ENCODE peak calls at places on chromosomes 3 and 15, in ten cellular contexts. A is upper lobe of right lung, P is IMR-90, S is keratinocyte, Q is right lobe of liver, W is HepG2, K is PC-3, C is brain microvascular endothelial cell, O is colonic mucosa, E is uterus. D is an unnamed sample. For H3K27me3, the result is how much of the 10 kb centered on the place peaks cover.

GRCh38 chr3:33544126-33544525 is 103.9 kb upstream of the UBP1 start:
- DNase-seq in A (no peak), P (peak), S (no peak), Q (no peak), W (no peak), K (no peak), C (no peak), O (no peak), E (no peak), D (no peak)

GRCh38 chr3:73018790-73019441 is 22.3 kb downstream of the PPP4R2 start:
- DNase-seq in A (no peak), P (no peak), S (no peak), Q (no peak), W (no peak), K (no peak), C (no peak), O (no peak), E (no peak), D (no peak)

GRCh38 chr15:45099549-45100165 is 14.3 kb downstream of the DUOX2 start:
- DNase-seq in A (peak), P (no peak), S (no peak), Q (no peak), W (no peak), K (no peak), C (no peak), O (no peak), E (no peak), D (no peak)

GRCh38 chr3:171811059-171811912 is 1.0 kb upstream of the PLD1 start:
- DNase-seq in A (no peak), P (peak), S (no peak), Q (no peak), W (peak), K (peak), C (peak), O (no peak), E (peak), D (no peak)

GRCh38 chr15:51793521-51793920 is 35.9 kb upstream of the TMOD3 start:
- DNase-seq in A (no peak), P (no peak), S (no peak), Q (no peak), W (no peak), K (peak), C (no peak), O (no peak), E (peak), D (peak)

GRCh38 chr3:112640864-112641751 is at the start of gene CCDC80:
- DNase-seq in A (no peak), P (peak), S (peak), Q (no peak), W (no peak), K (peak), C (peak), O (no peak), E (peak), D (peak)

GRCh38 chr3:56411147-56411546 is 57.1 kb downstream of the ERC2 start:
- DNase-seq in A (no peak), P (no peak), S (no peak), Q (no peak), W (no peak), K (no peak), C (no peak), O (no peak), E (no peak), D (no peak)

GRCh38 chr15:65115086-65115485 is at the start of gene UBAP1L:
- DNase-seq in A (no peak), P (no peak), S (no peak), Q (no peak), W (no peak), K (no peak), C (no peak), O (no peak), E (no peak), D (no peak)

GRCh38 chr3:160941885-160942494 is 163.2 kb downstream of the B3GALNT1 start:
- DNase-seq in A (no peak), P (peak), S (peak), Q (no peak), W (peak), K (peak), C (peak), O (peak), E (peak), D (peak)

GRCh38 chr15:68227806-68228142 is 1.8 kb downstream of the CLN6 start:
- DNase-seq in A (no peak), P (no peak), S (no peak), Q (peak), W (no peak), K (no peak), C (no peak), O (no peak), E (no peak), D (no peak)

GRCh38 chr3:47096955-47097354 is 67.0 kb downstream of the SETD2 start:
- DNase-seq in A (no peak), P (peak), S (no peak), Q (no peak), W (no peak), K (peak), C (peak), O (no peak), E (no peak), D (no peak)

GRCh38 chr15:67796728-67797127 is 28.6 kb upstream of the SKOR1 start:
- DNase-seq in A (no peak), P (no peak), S (no peak), Q (no peak), W (no peak), K (no peak), C (no peak), O (no peak), E (no peak), D (no peak)

GRCh38 chr3:132284756-132285619 is 32.2 kb upstream of the ACP3 start:
- DNase-seq in A (peak), P (no peak), S (no peak), Q (no peak), W (peak), K (no peak), C (no peak), O (no peak), E (no peak), D (no peak)

GRCh38 chr3:111738790-111739189 is 120.3 kb upstream of the PHLDB2 start:
- DNase-seq in A (no peak), P (no peak), S (no peak), Q (no peak), W (no peak), K (no peak), C (no peak), O (no peak), E (no peak), D (no peak)

GRCh38 chr3:46695177-46695961 is 1.9 kb upstream of the ALS2CL start:
- DNase-seq in A (peak), P (no peak), S (no peak), Q (no peak), W (no peak), K (peak), C (no peak), O (peak), E (peak), D (peak)

GRCh38 chr15:72285927-72286516 is 13.7 kb upstream of the PARP6 start:
- DNase-seq in A (peak), P (peak), S (no peak), Q (peak), W (peak), K (peak), C (no peak), O (peak), E (no peak), D (peak)

GRCh38 chr3:124467980-124468902 is 262.0 kb upstream of the UMPS start:
- DNase-seq in A (peak), P (peak), S (no peak), Q (peak), W (peak), K (peak), C (peak), O (peak), E (peak), D (peak)

GRCh38 chr3:87260270-87260669 is 16.1 kb downstream of the POU1F1 start:
- DNase-seq in A (no peak), P (peak), S (no peak), Q (no peak), W (peak), K (peak), C (peak), O (peak), E (no peak), D (no peak)

GRCh38 chr3:4888913-4889846 is 90.1 kb upstream of the BHLHE40 start:
- DNase-seq in A (no peak), P (no peak), S (no peak), Q (no peak), W (no peak), K (peak), C (no peak), O (no peak), E (no peak), D (no peak)

GRCh38 chr3:62131620-62132019 is 241.7 kb downstream of the FEZF2 start:
- DNase-seq in A (no peak), P (peak), S (no peak), Q (no peak), W (no peak), K (no peak), C (no peak), O (no peak), E (no peak), D (no peak)

GRCh38 chr15:35495075-35495474 is 50.9 kb downstream of the DPH6 start:
- DNase-seq in A (no peak), P (no peak), S (no peak), Q (no peak), W (no peak), K (no peak), C (no peak), O (no peak), E (no peak), D (no peak)

GRCh38 chr15:52111517-52112202 is 915 bp downstream of the BCL2L10 start:
- DNase-seq in A (no peak), P (no peak), S (no peak), Q (no peak), W (no peak), K (no peak), C (no peak), O (no peak), E (no peak), D (no peak)

GRCh38 chr3:81793410-81793809 is 32.0 kb upstream of the GBE1 start:
- DNase-seq in A (no peak), P (no peak), S (no peak), Q (no peak), W (no peak), K (no peak), C (no peak), O (no peak), E (no peak), D (no peak)

GRCh38 chr3:60610441-60611112 is 640.7 kb downstream of the FHIT start:
- DNase-seq in A (peak), P (peak), S (no peak), Q (no peak), W (no peak), K (no peak), C (peak), O (peak), E (peak), D (peak)

GRCh38 chr3:113623827-113624226 is 72.6 kb downstream of the USF3 start:
- DNase-seq in A (no peak), P (no peak), S (no peak), Q (no peak), W (no peak), K (no peak), C (no peak), O (no peak), E (no peak), D (no peak)

GRCh38 chr3:65627102-65627501 is 411.6 kb downstream of the MAGI1 start:
- DNase-seq in A (no peak), P (peak), S (no peak), Q (no peak), W (no peak), K (no peak), C (no peak), O (no peak), E (no peak), D (no peak)

GRCh38 chr3:100982710-100983109 is 10.5 kb downstream of the ABI3BP start:
- DNase-seq in A (peak), P (peak), S (no peak), Q (no peak), W (no peak), K (no peak), C (peak), O (no peak), E (peak), D (peak)

GRCh38 chr3:183301937-183302580 is 49.0 kb downstream of the B3GNT5 start:
- DNase-seq in A (no peak), P (peak), S (no peak), Q (no peak), W (no peak), K (no peak), C (no peak), O (no peak), E (no peak), D (no peak)

GRCh38 chr3:160403028-160403545 is 3.6 kb downstream of the SMC4 start:
- DNase-seq in A (no peak), P (peak), S (no peak), Q (no peak), W (no peak), K (peak), C (no peak), O (no peak), E (no peak), D (no peak)

GRCh38 chr3:178947738-178948137 is 123.9 kb downstream of the ZMAT3 start:
- DNase-seq in A (no peak), P (no peak), S (no peak), Q (no peak), W (no peak), K (no peak), C (no peak), O (no peak), E (no peak), D (no peak)

GRCh38 chr3:24396338-24396737 is 98.3 kb downstream of the THRB start:
- DNase-seq in A (no peak), P (no peak), S (no peak), Q (no peak), W (no peak), K (no peak), C (no peak), O (no peak), E (no peak), D (no peak)

GRCh38 chr15:68197170-68197492 is 8.0 kb downstream of the CALML4 start:
- DNase-seq in A (no peak), P (no peak), S (no peak), Q (no peak), W (no peak), K (no peak), C (no peak), O (no peak), E (no peak), D (no peak)

GRCh38 chr3:33787328-33788009 is 11.0 kb upstream of the PDCD6IP start:
- DNase-seq in A (peak), P (peak), S (no peak), Q (no peak), W (peak), K (peak), C (peak), O (peak), E (peak), D (peak)

GRCh38 chr3:183551930-183552329 is 3.6 kb downstream of the KLHL6 start:
- DNase-seq in A (no peak), P (no peak), S (no peak), Q (no peak), W (no peak), K (no peak), C (no peak), O (no peak), E (no peak), D (no peak)

GRCh38 chr3:73950781-73951180 is 326.0 kb upstream of the PDZRN3 start:
- DNase-seq in A (no peak), P (no peak), S (no peak), Q (no peak), W (no peak), K (no peak), C (no peak), O (no peak), E (no peak), D (no peak)

GRCh38 chr15:78234515-78235040 is at the start of gene ACSBG1:
- DNase-seq in A (no peak), P (no peak), S (no peak), Q (no peak), W (no peak), K (no peak), C (no peak), O (no peak), E (no peak), D (no peak)
- H3K27me3 ChIP-seq in A (under half), P (half or more), S (under half), Q (under half), W (under half), K (under half), C (under half), O (under half), E (under half), D (under half)

GRCh38 chr15:31571676-31572075 is 245.0 kb downstream of the KLF13 start:
- DNase-seq in A (no peak), P (peak), S (no peak), Q (no peak), W (no peak), K (peak), C (no peak), O (no peak), E (no peak), D (no peak)
- TF ChIP-seq CTCF in A (no peak), P (peak), S (peak), Q (no peak), W (no peak), K (peak), C (peak), O (no peak), E (no peak), D (no peak)

DNA sequence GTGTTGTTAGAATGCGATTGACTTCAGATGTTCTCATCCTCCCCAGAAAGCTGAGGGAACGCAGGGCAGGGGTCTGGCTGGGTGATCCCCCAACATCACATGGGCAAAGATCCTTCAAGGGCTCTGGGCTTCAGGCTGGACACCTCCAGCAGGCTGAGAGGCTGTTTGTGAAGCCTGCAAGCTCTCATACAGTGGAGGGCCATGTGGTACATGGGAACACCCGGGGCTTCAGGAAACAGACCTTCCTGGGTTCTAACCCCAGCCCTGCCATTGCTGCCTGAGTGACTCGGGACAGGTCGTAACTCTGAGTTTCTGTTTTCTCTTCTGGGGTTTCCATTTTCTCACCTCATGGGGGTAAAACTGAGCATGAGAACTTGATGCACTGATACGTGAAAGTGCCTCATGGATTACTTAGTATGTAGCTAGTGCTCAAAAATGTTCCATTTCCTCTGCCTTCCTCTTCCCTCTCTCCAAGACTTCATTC is 81.2 kb downstream of the TLE3 start:
- DNase-seq in A (no peak), P (no peak), S (no peak), Q (no peak), W (no peak), K (no peak), C (no peak), O (no peak), E (no peak), D (no peak)
- H3K27me3 ChIP-seq in A (under half), P (half or more), S (half or more), Q (under half), W (under half), K (under half), C (under half), O (under half), E (under half), D (under half)

GRCh38 chr3:136196401-136197158 is 445 bp upstream of the MSL2 start:
- DNase-seq in A (peak), P (peak), S (peak), Q (peak), W (peak), K (peak), C (peak), O (peak), E (peak), D (peak)
- TF ChIP-seq CTCF in A (no peak), P (no peak), S (no peak), Q (no peak), W (no peak), K (no peak), C (no peak), O (no peak), E (peak), D (no peak)

DNA sequence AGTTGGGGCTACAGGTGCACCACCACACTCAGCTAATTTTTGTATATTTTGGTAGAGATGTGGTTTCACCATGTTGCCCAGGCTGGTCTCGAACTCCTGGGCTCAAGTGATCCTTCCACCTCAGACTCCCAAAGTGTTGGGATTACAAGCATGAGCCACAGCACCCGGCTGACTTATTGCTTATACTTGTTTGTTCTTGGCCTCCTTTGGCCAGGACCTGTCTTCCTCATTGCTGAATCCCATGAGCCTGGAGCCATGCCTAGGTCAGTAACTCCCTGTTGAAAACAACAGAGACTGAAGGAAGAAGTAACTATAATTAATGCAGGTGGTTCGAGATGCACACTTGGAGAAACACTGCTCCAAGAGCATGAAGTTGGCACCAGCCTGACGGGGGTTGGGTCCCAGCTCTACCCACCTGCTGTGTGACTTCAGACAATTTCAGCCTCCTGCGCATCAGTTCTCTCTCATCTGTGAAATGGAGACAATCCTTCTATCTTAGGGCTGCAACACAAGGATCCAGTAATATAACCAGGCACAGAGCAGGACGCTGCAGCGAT is 38.9 kb downstream of the CPN2 start:
- DNase-seq in A (peak), P (no peak), S (no peak), Q (no peak), W (no peak), K (no peak), C (no peak), O (no peak), E (peak), D (no peak)
- H3K27me3 ChIP-seq in A (under half), P (half or more), S (under half), Q (under half), W (under half), K (under half), C (half or more), O (under half), E (under half), D (under half)

GRCh38 chr3:128844502-128844901 is 34.9 kb upstream of the ACAD9 start:
- DNase-seq in A (no peak), P (no peak), S (no peak), Q (no peak), W (no peak), K (no peak), C (no peak), O (no peak), E (no peak), D (no peak)

GRCh38 chr3:128845695-128846491 is 33.5 kb upstream of the ACAD9 start:
- DNase-seq in A (peak), P (peak), S (no peak), Q (peak), W (peak), K (no peak), C (peak), O (peak), E (peak), D (peak)

GRCh38 chr3:128847631-128848370 is 31.6 kb upstream of the ACAD9 start:
- DNase-seq in A (no peak), P (no peak), S (no peak), Q (no peak), W (no peak), K (no peak), C (no peak), O (no peak), E (no peak), D (no peak)

GRCh38 chr3:128846501-128846900 is 32.9 kb upstream of the ACAD9 start:
- DNase-seq in A (peak), P (no peak), S (no peak), Q (no peak), W (no peak), K (no peak), C (no peak), O (no peak), E (no peak), D (no peak)

DNA sequence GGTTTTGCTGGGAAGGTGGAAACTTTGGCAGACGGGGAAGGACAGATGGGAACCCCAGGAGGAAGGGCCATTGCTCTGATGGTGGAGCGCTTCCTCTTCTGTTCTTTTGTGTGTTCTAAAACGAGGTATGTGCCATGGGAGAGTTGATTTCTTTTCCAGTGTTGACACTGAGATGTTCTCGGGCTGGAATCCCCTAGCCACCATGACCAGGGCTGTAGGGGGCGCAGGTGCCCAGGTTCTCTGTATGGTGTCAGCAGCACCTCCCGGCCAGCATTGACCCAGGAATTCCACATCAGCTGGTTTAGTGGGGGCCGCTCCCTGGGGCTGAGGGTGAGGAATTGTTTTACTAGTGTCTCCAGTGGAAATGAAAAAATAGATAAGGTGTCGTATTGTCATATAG is 34.3 kb upstream of the ACAD9 start:
- DNase-seq in A (no peak), P (no peak), S (no peak), Q (no peak), W (peak), K (no peak), C (no peak), O (no peak), E (no peak), D (no peak)
- TF ChIP-seq CTCF in A (no peak), P (no peak), S (no peak), Q (no peak), W (peak), K (no peak), C (peak), O (no peak), E (no peak), D (no peak)

GRCh38 chr3:23276913-23277658 is 74.0 kb downstream of the UBE2E2 start:
- DNase-seq in A (no peak), P (no peak), S (no peak), Q (no peak), W (no peak), K (no peak), C (no peak), O (no peak), E (no peak), D (no peak)
- H3K27me3 ChIP-seq in A (under half), P (under half), S (under half), Q (under half), W (under half), K (under half), C (under half), O (under half), E (under half), D (under half)

GRCh38 chr3:192802957-192803899 is 75.9 kb upstream of the FGF12 start:
- DNase-seq in A (no peak), P (peak), S (no peak), Q (no peak), W (peak), K (peak), C (peak), O (no peak), E (no peak), D (no peak)
- TF ChIP-seq CTCF in A (peak), P (peak), S (peak), Q (peak), W (peak), K (peak), C (peak), O (peak), E (peak), D (peak)

GRCh38 chr3:195820901-195821300 is 9.2 kb upstream of the MUC4 start:
- DNase-seq in A (no peak), P (no peak), S (no peak), Q (peak), W (no peak), K (no peak), C (no peak), O (no peak), E (no peak), D (no peak)
- H3K27me3 ChIP-seq in A (under half), P (under half), S (under half), Q (under half), W (under half), K (under half), C (under half), O (under half), E (under half), D (under half)

D was measured in heart left ventricle.